ENCODE peak calls at places on chromosomes 3 and 15, in seven cellular contexts. R is astrocyte, I is psoas muscle, T is right atrium auricular region, N is pancreas, H is GM23248, E is lung. V is an unnamed sample.

GRCh38 chr15:93866996-93867395 is 364.4 kb upstream of the MCTP2 start:
- DNase-seq in I (no peak), N (no peak), E (no peak), R (no peak), T (no peak), H (no peak), V (no peak)

GRCh38 chr15:34999906-35000305 is 11.8 kb upstream of the ZNF770 start:
- DNase-seq in N (no peak), E (no peak), R (no peak), T (no peak), I (no peak), H (peak; percentile 7), V (no peak)

GRCh38 chr3:73685061-73685460 is 60.3 kb upstream of the PDZRN3 start:
- DNase-seq in N (no peak), T (no peak), E (no peak), I (no peak), R (no peak), H (no peak), V (no peak)

GRCh38 chr3:82939491-82940097 is 1178.1 kb upstream of the GBE1 start:
- DNase-seq in N (no peak), T (no peak), H (no peak), E (no peak), R (no peak), I (no peak), V (no peak)

GRCh38 chr3:190003730-190004129 is 117.0 kb downstream of the P3H2 start:
- DNase-seq in H (peak; percentile 75), E (peak; percentile 34), I (no peak), R (peak; percentile 95), N (no peak), T (no peak), V (no peak)

GRCh38 chr3:99825239-99825638 is 7.6 kb downstream of the CMSS1 start:
- DNase-seq in I (no peak), N (no peak), T (no peak), H (peak; percentile 44), R (peak; percentile 55), E (no peak), V (no peak)

GRCh38 chr3:119579366-119580147 is at the start of gene ADPRH:
- DNase-seq in H (peak; percentile 77), N (peak; percentile 86), E (peak; percentile 88), I (peak; percentile 87), R (peak; percentile 57), T (peak; percentile 82), V (peak; percentile 44)

GRCh38 chr3:43817825-43818224 is 127.1 kb downstream of the ABHD5 start:
- DNase-seq in T (no peak), N (no peak), R (no peak), I (no peak), E (no peak), H (no peak), V (no peak)

GRCh38 chr15:89150286-89150685 is 62.0 kb downstream of the ABHD2 start:
- DNase-seq in I (no peak), N (no peak), R (no peak), T (no peak), E (no peak), H (no peak), V (no peak)

DNA sequence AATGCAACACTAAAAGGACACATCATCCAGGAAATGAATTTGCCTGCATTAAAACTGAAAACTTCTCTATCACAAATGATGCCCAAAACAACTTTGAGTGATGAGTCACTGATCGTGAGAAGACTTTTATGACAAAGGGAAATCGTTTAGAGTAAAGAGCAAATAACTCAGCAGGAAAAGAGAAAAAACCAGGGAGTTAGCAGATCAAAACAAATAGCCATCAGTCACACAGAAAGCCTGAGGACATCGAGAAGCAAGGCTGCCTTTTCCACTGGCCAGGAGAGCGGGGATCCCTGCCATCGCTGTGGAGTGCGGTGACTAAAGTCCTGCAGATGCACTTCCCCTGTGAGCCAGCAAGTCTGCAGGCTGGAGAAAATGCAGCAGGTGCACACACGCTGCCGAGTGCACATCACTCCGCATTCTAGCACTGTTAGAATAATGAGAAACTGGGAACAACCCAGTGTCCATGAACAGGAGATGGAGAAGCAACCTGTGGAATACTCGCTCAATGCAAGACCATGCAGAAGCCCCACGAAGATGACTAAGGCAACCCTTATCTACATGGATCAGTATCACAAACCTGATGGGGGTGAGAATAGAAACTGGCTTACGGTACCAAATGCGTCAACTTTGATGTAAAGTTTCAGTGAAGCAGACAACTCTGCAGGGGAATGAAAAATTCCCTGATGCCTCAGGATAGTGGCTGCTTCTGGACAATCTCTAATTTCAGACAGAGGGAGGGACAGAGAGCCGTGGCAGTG is 86.4 kb downstream of the NSMCE3 start:
- DNase-seq in I (no peak), H (peak; percentile 19), N (no peak), E (no peak), R (no peak), T (no peak), V (no peak)
- H3K27ac ChIP-seq in I (no peak overlapping the region), H (no peak overlapping the region), N (no peak overlapping the region), E (no peak overlapping the region), R (no peak overlapping the region), T (no peak overlapping the region), V (no peak overlapping the region)

DNA sequence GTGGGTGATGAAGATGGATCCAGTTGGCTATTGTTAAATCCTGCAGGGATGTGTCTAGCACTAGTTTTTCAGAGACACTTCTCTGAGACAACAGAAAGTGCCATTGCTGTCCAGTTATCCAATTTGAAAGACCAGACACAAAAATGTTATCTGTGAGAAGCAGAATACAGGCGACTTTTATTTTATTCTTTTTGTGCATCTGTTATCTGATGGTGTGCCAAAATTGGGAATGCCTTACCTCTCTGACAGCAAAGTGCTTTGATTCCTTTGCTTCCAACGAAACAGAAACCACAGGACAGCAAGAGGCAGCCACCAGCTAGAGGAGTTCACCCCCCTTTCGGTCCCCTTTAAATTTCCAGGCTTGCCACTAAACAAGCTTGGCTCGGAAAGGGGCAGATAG is 17.7 kb upstream of the PRR20G start:
- DNase-seq in N (no peak), R (no peak), E (no peak), H (no peak), T (no peak), I (no peak), V (no peak)
- H3K4me3 ChIP-seq in N (no peak overlapping the region), R (no peak overlapping the region), E (no peak overlapping the region), H (no peak overlapping the region), T (no peak overlapping the region), I (no peak overlapping the region), V (no peak overlapping the region)

DNA sequence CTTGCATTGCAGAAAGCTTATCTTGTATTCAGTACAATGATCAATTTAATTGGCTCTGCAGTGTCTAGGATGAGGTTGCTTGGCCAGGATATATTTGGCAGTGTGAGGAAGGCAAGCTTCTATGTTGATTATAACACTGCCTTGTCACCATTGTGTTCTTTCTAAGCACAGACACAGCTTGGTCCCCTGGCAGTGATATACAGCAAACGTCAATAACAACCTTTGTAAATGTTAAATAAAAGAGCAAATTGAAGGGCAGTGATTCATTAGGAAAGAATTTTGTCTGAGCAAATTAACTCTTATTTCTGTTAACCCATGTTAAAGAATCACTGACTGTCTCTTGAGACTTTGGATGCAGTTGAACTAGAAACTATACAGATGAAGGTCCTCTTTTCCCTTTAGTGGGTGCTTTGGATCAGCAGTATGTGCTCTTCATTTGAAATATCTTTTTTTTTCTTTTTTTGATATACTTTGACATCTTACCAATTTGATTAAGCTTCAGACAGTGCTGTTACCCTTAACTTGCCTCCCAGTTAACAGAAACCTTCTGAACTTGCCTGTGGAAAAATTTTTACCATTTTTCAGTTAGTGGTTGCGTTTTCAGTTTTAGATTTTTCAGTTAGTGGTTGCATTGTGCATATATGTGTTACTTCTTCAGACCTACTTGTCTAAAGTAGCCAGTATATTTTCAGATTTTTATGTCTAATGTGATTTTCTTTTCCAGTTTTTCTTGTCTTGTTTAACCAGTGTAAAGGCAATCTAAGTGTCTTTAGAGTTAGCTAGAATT is 199.8 kb downstream of the TCF12 start:
- DNase-seq in R (peak; percentile 53), I (no peak), T (no peak), E (no peak), H (peak; percentile 51), N (no peak), V (no peak)
- H3K27ac ChIP-seq in R (peak overlapping the region; percentile 8), I (no peak overlapping the region), T (no peak overlapping the region), E (no peak overlapping the region), H (peak overlapping the region; percentile 2), N (no peak overlapping the region), V (peak overlapping the region; percentile 38)

DNA sequence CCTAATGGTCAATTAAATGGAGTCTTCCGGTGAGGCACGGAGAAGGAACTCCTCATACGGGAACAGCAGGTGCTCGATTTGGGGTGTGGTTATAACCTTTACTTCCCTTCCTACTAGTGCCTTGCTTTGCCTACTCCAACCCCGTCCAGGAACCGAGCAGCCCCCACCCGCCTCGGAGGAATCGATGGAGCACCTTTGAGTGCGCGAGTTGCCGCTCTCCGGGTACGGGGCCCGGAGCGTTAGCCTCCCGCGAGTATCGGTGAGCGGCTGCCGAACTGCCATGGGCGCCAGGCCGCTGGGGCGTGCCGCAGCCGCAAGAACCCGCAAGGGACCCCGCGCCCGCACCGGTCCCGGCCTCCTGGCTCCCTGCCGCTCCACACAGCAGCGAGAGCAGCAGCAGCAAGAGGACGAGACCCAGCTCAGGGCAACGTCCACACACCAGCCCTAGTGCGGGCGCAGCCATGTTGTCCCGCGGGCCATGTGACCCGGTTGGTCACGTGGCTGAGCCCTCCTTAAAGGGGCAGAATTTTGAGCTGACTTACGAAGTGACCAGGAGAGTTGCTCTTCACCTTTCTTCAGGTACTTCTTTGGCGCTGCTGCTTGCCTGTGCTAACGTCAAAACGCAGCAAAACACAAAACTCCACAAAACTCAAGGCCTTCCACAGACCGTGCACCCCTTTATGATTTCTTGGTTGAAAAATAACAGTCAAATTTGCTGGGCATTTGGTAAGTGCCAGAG is at the start of gene SUMF1:
- DNase-seq in E (peak; percentile 84), R (peak; percentile 61), T (peak; percentile 83), N (peak; percentile 77), I (peak; percentile 81), H (peak; percentile 91), V (peak; percentile 93)
- H3K4me3 ChIP-seq in E (peak within 1 kb of the TSS; percentile 77), R (peak within 1 kb of the TSS; percentile 90), T (peak within 1 kb of the TSS; percentile 92), N (peak within 1 kb of the TSS; percentile 99), I (peak within 1 kb of the TSS; percentile 80), H (peak within 1 kb of the TSS; percentile 95), V (peak within 1 kb of the TSS; percentile 99)

GRCh38 chr3:12962292-12962691 is 110.9 kb downstream of the IQSEC1 start:
- DNase-seq in T (no peak), H (peak; percentile 31), I (no peak), E (no peak), R (no peak), N (no peak), V (no peak)
- H3K27ac ChIP-seq in T (peak overlapping the region; percentile 51), H (no peak overlapping the region), I (peak overlapping the region; percentile 36), E (no peak overlapping the region), R (no peak overlapping the region), N (no peak overlapping the region), V (peak overlapping the region; percentile 25)

GRCh38 chr3:13550257-13550693 is 1.4 kb downstream of the FBLN2 start:
- DNase-seq in T (no peak), I (no peak), E (no peak), R (no peak), H (no peak), N (no peak), V (no peak)
- H3K4me3 ChIP-seq in T (peak overlapping the region; percentile 50), I (peak overlapping the region; percentile 55), E (no peak overlapping the region), R (no peak overlapping the region), H (peak overlapping the region; percentile 70), N (no peak overlapping the region), V (no peak overlapping the region)

V was measured in dorsolateral prefrontal cortex.